ENCODE peak calls at places on chromosomes 16 and 17, in five cellular contexts. One of them, this sample, is unnamed.

GRCh38 chr17:2392252-2393183 is 8.3 kb downstream of the MNT start:
- DNase-seq in RWPE1: peak; percentile 92
- DNase-seq in AG09309: peak; percentile 74
- DNase-seq in cardiac muscle cell: peak; percentile 98
- DNase-seq in A549: peak; percentile 98
- DNase-seq in this sample: peak; percentile 92

GRCh38 chr17:49851387-49852291 is 3.8 kb upstream of the TAC4 start:
- DNase-seq in RWPE1: no peak
- DNase-seq in AG09309: peak; percentile 20
- DNase-seq in cardiac muscle cell: peak; percentile 86
- DNase-seq in A549: peak; percentile 73
- DNase-seq in this sample: no peak

GRCh38 chr16:8720080-8720966 is 45.9 kb downstream of the ABAT start:
- DNase-seq in RWPE1: no peak
- DNase-seq in AG09309: no peak
- DNase-seq in cardiac muscle cell: no peak
- DNase-seq in A549: no peak
- DNase-seq in this sample: no peak

GRCh38 chr16:75593825-75594820 is 27.9 kb downstream of the GABARAPL2 start:
- DNase-seq in RWPE1: peak; percentile 81
- DNase-seq in AG09309: peak; percentile 68
- DNase-seq in cardiac muscle cell: peak; percentile 39
- DNase-seq in A549: peak; percentile 48
- DNase-seq in this sample: peak; percentile 17

GRCh38 chr16:50173318-50173717 is 20.2 kb downstream of the TENT4B start:
- DNase-seq in RWPE1: no peak
- DNase-seq in AG09309: no peak
- DNase-seq in cardiac muscle cell: no peak
- DNase-seq in A549: no peak
- DNase-seq in this sample: no peak

GRCh38 chr17:36092228-36092627 is 2.3 kb upstream of the CCL3 start:
- DNase-seq in RWPE1: no peak
- DNase-seq in AG09309: no peak
- DNase-seq in cardiac muscle cell: no peak
- DNase-seq in A549: no peak
- DNase-seq in this sample: no peak

GRCh38 chr16:28241924-28242323 is 30.2 kb upstream of the XPO6 start:
- DNase-seq in RWPE1: no peak
- DNase-seq in AG09309: no peak
- DNase-seq in cardiac muscle cell: no peak
- DNase-seq in A549: no peak
- DNase-seq in this sample: no peak

GRCh38 chr17:74386397-74386796 is 19.1 kb downstream of the GPR142 start:
- DNase-seq in RWPE1: no peak
- DNase-seq in AG09309: no peak
- DNase-seq in cardiac muscle cell: peak; percentile 69
- DNase-seq in A549: no peak
- DNase-seq in this sample: no peak

GRCh38 chr17:6232768-6233130 is 162.6 kb downstream of the WSCD1 start:
- DNase-seq in RWPE1: no peak
- DNase-seq in AG09309: no peak
- DNase-seq in cardiac muscle cell: no peak
- DNase-seq in A549: no peak
- DNase-seq in this sample: no peak

GRCh38 chr17:64411999-64412771 is 21.5 kb upstream of the PECAM1 start:
- DNase-seq in RWPE1: no peak
- DNase-seq in AG09309: no peak
- DNase-seq in cardiac muscle cell: peak; percentile 64
- DNase-seq in A549: no peak
- DNase-seq in this sample: no peak

GRCh38 chr16:79272141-79272577 is 328.4 kb downstream of the MAF start:
- DNase-seq in RWPE1: no peak
- DNase-seq in AG09309: no peak
- DNase-seq in cardiac muscle cell: no peak
- DNase-seq in A549: no peak
- DNase-seq in this sample: no peak

GRCh38 chr16:86100205-86101134 is 201.5 kb downstream of the IRF8 start:
- DNase-seq in RWPE1: no peak
- DNase-seq in AG09309: no peak
- DNase-seq in cardiac muscle cell: peak; percentile 43
- DNase-seq in A549: no peak
- DNase-seq in this sample: no peak

GRCh38 chr17:82963104-82963950 is 116.1 kb upstream of the METRNL start:
- DNase-seq in RWPE1: peak; percentile 25
- DNase-seq in AG09309: peak; percentile 63
- DNase-seq in cardiac muscle cell: peak; percentile 86
- DNase-seq in A549: peak; percentile 28
- DNase-seq in this sample: peak; percentile 17

GRCh38 chr16:8730335-8730915 is 56.0 kb downstream of the ABAT start:
- DNase-seq in RWPE1: peak; percentile 79
- DNase-seq in AG09309: no peak
- DNase-seq in cardiac muscle cell: no peak
- DNase-seq in A549: no peak
- DNase-seq in this sample: peak; percentile 89

GRCh38 chr16:56532714-56533113 is 12.9 kb upstream of the BBS2 start:
- DNase-seq in RWPE1: peak; percentile 33
- DNase-seq in AG09309: no peak
- DNase-seq in cardiac muscle cell: no peak
- DNase-seq in A549: no peak
- DNase-seq in this sample: no peak

GRCh38 chr17:1710807-1711553 is 803 bp upstream of the TLCD2 start:
- DNase-seq in RWPE1: no peak
- DNase-seq in AG09309: no peak
- DNase-seq in cardiac muscle cell: peak; percentile 49
- DNase-seq in A549: peak; percentile 45
- DNase-seq in this sample: no peak

GRCh38 chr17:78441271-78441986 is 63.0 kb downstream of the PGS1 start:
- DNase-seq in RWPE1: no peak
- DNase-seq in AG09309: no peak
- DNase-seq in cardiac muscle cell: no peak
- DNase-seq in A549: no peak
- DNase-seq in this sample: no peak

GRCh38 chr17:81966343-81967243 is 5.6 kb upstream of the NOTUM start:
- DNase-seq in RWPE1: no peak
- DNase-seq in AG09309: no peak
- DNase-seq in cardiac muscle cell: peak; percentile 79
- DNase-seq in A549: no peak
- DNase-seq in this sample: no peak

GRCh38 chr16:14309001-14309886 is 238.1 kb downstream of the MRTFB start:
- DNase-seq in RWPE1: peak; percentile 77
- DNase-seq in AG09309: no peak
- DNase-seq in cardiac muscle cell: no peak
- DNase-seq in A549: no peak
- DNase-seq in this sample: peak; percentile 81

GRCh38 chr16:73025506-73026131 is 22.3 kb downstream of the ZFHX3 start:
- DNase-seq in RWPE1: no peak
- DNase-seq in AG09309: no peak
- DNase-seq in cardiac muscle cell: peak; percentile 38
- DNase-seq in A549: no peak
- DNase-seq in this sample: no peak

GRCh38 chr16:14088155-14088753 is 17.1 kb downstream of the MRTFB start:
- DNase-seq in RWPE1: no peak
- DNase-seq in AG09309: no peak
- DNase-seq in cardiac muscle cell: peak; percentile 44
- DNase-seq in A549: no peak
- DNase-seq in this sample: no peak

GRCh38 chr17:68600123-68600880 is 865 bp downstream of the FAM20A start:
- DNase-seq in RWPE1: no peak
- DNase-seq in AG09309: no peak
- DNase-seq in cardiac muscle cell: no peak
- DNase-seq in A549: peak; percentile 28
- DNase-seq in this sample: peak; percentile 27

GRCh38 chr16:68297908-68298307 is 12.8 kb downstream of the SLC7A6OS start:
- DNase-seq in RWPE1: no peak
- DNase-seq in AG09309: no peak
- DNase-seq in cardiac muscle cell: no peak
- DNase-seq in A549: no peak
- DNase-seq in this sample: no peak

GRCh38 chr17:10337976-10338375 is 34.8 kb downstream of the MYH13 start:
- DNase-seq in RWPE1: no peak
- DNase-seq in AG09309: peak; percentile 46
- DNase-seq in cardiac muscle cell: peak; percentile 49
- DNase-seq in A549: no peak
- DNase-seq in this sample: no peak

GRCh38 chr16:83068686-83069085 is 441.9 kb downstream of the CDH13 start:
- DNase-seq in RWPE1: no peak
- DNase-seq in AG09309: peak; percentile 21
- DNase-seq in cardiac muscle cell: peak; percentile 74
- DNase-seq in A549: no peak
- DNase-seq in this sample: no peak

GRCh38 chr17:30476726-30477082 is 504 bp upstream of the GOSR1 start:
- DNase-seq in RWPE1: peak; percentile 12
- DNase-seq in AG09309: no peak
- DNase-seq in cardiac muscle cell: peak; percentile 33
- DNase-seq in A549: no peak
- DNase-seq in this sample: no peak

GRCh38 chr16:85052536-85052935 is 24.9 kb downstream of the KIAA0513 start:
- DNase-seq in RWPE1: no peak
- DNase-seq in AG09309: no peak
- DNase-seq in cardiac muscle cell: no peak
- DNase-seq in A549: no peak
- DNase-seq in this sample: no peak

GRCh38 chr16:19236561-19236960 is 49.0 kb upstream of the CLEC19A start:
- DNase-seq in RWPE1: no peak
- DNase-seq in AG09309: no peak
- DNase-seq in cardiac muscle cell: no peak
- DNase-seq in A549: peak; percentile 37
- DNase-seq in this sample: no peak

GRCh38 chr17:40903129-40903847 is 18.2 kb upstream of the KRT20 start:
- DNase-seq in RWPE1: peak; percentile 81
- DNase-seq in AG09309: peak; percentile 32
- DNase-seq in cardiac muscle cell: no peak
- DNase-seq in A549: peak; percentile 96
- DNase-seq in this sample: peak; percentile 84

GRCh38 chr16:75997606-75998005 is 271.3 kb upstream of the CPHXL start:
- DNase-seq in RWPE1: no peak
- DNase-seq in AG09309: no peak
- DNase-seq in cardiac muscle cell: no peak
- DNase-seq in A549: no peak
- DNase-seq in this sample: peak; percentile 41

GRCh38 chr17:21124096-21124495 is 2.7 kb upstream of the DHRS7B start:
- DNase-seq in RWPE1: no peak
- DNase-seq in AG09309: no peak
- DNase-seq in cardiac muscle cell: no peak
- DNase-seq in A549: no peak
- DNase-seq in this sample: no peak

GRCh38 chr17:74012465-74012864 is 191.0 kb upstream of the RPL38 start:
- DNase-seq in RWPE1: no peak
- DNase-seq in AG09309: no peak
- DNase-seq in cardiac muscle cell: no peak
- DNase-seq in A549: no peak
- DNase-seq in this sample: no peak

GRCh38 chr17:1714980-1715802 is 5.0 kb upstream of the TLCD2 start:
- DNase-seq in RWPE1: peak; percentile 93
- DNase-seq in AG09309: peak; percentile 73
- DNase-seq in cardiac muscle cell: peak; percentile 96
- DNase-seq in A549: peak; percentile 90
- DNase-seq in this sample: peak; percentile 87

GRCh38 chr17:58339775-58340622 is 11.4 kb upstream of the TSPOAP1 start:
- DNase-seq in RWPE1: no peak
- DNase-seq in AG09309: no peak
- DNase-seq in cardiac muscle cell: no peak
- DNase-seq in A549: no peak
- DNase-seq in this sample: no peak

GRCh38 chr17:31493656-31494155 is 102.2 kb downstream of the RAB11FIP4 start:
- DNase-seq in RWPE1: no peak
- DNase-seq in AG09309: no peak
- DNase-seq in cardiac muscle cell: no peak
- DNase-seq in A549: no peak
- DNase-seq in this sample: no peak

GRCh38 chr16:88681084-88681680 is 5.1 kb downstream of the SNAI3 start:
- DNase-seq in RWPE1: no peak
- DNase-seq in AG09309: no peak
- DNase-seq in cardiac muscle cell: no peak
- DNase-seq in A549: peak; percentile 62
- DNase-seq in this sample: peak; percentile 14
- TF ChIP-seq CTCF in RWPE1: no peak
- TF ChIP-seq CTCF in AG09309: peak; percentile 9
- TF ChIP-seq CTCF in cardiac muscle cell: peak; percentile 19
- TF ChIP-seq CTCF in A549: peak; percentile 36
- TF ChIP-seq CTCF in this sample: peak; percentile 60

GRCh38 chr17:27354051-27354490 is 60.2 kb downstream of the WSB1 start:
- DNase-seq in RWPE1: no peak
- DNase-seq in AG09309: no peak
- DNase-seq in cardiac muscle cell: no peak
- DNase-seq in A549: no peak
- DNase-seq in this sample: no peak
- TF ChIP-seq CTCF in RWPE1: peak; percentile 72
- TF ChIP-seq CTCF in AG09309: no peak
- TF ChIP-seq CTCF in cardiac muscle cell: no peak
- TF ChIP-seq CTCF in A549: no peak
- TF ChIP-seq CTCF in this sample: no peak

DNA sequence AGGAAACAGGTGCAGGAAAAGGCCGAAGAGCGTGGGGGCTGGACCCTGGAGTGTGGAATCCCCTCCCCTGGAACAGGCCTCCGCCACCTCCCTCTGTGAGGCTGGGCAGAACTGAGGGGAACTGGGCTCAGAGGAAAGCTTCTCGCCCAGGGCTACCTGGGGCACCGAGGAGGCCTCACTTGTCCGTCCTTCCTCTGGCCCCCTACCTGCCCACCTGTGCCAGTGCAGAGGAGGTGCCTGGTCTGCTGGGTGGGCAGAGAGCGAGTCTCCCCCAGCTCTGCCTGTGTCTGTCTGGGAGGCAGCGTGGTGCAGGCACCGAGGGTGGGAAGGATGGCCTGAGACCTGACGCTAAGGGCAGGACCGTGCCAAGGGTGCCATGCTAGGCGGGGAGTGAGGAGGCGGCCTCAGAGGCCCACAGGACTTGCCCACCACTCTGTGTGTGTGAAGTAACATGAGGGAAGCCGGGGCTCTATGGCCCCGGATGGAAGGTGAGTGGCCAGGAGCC is 42.2 kb downstream of the ZFPM1 start:
- DNase-seq in RWPE1: no peak
- DNase-seq in AG09309: no peak
- DNase-seq in cardiac muscle cell: no peak
- DNase-seq in A549: no peak
- DNase-seq in this sample: no peak
- TF ChIP-seq CTCF in RWPE1: no peak
- TF ChIP-seq CTCF in AG09309: no peak
- TF ChIP-seq CTCF in cardiac muscle cell: no peak
- TF ChIP-seq CTCF in A549: no peak
- TF ChIP-seq CTCF in this sample: no peak

GRCh38 chr16:2003827-2004641 is 5.6 kb downstream of the ZNF598 start:
- DNase-seq in RWPE1: peak; percentile 59
- DNase-seq in AG09309: no peak
- DNase-seq in cardiac muscle cell: peak; percentile 88
- DNase-seq in A549: peak; percentile 95
- DNase-seq in this sample: peak; percentile 66

GRCh38 chr16:2004795-2005517 is 4.7 kb downstream of the ZNF598 start:
- DNase-seq in RWPE1: no peak
- DNase-seq in AG09309: no peak
- DNase-seq in cardiac muscle cell: no peak
- DNase-seq in A549: no peak
- DNase-seq in this sample: no peak

GRCh38 chr16:2006317-2006716 is 3.3 kb downstream of the ZNF598 start:
- DNase-seq in RWPE1: no peak
- DNase-seq in AG09309: no peak
- DNase-seq in cardiac muscle cell: no peak
- DNase-seq in A549: no peak
- DNase-seq in this sample: no peak

GRCh38 chr16:2007081-2007836 is 2.4 kb downstream of the ZNF598 start:
- DNase-seq in RWPE1: no peak
- DNase-seq in AG09309: no peak
- DNase-seq in cardiac muscle cell: no peak
- DNase-seq in A549: no peak
- DNase-seq in this sample: no peak

GRCh38 chr16:2005646-2006045 is 4.0 kb downstream of the ZNF598 start:
- DNase-seq in RWPE1: no peak
- DNase-seq in AG09309: no peak
- DNase-seq in cardiac muscle cell: no peak
- DNase-seq in A549: peak; percentile 64
- DNase-seq in this sample: no peak
- TF ChIP-seq CTCF in RWPE1: no peak
- TF ChIP-seq CTCF in AG09309: no peak
- TF ChIP-seq CTCF in cardiac muscle cell: no peak
- TF ChIP-seq CTCF in A549: peak; percentile 14
- TF ChIP-seq CTCF in this sample: no peak

This sample was measured in mammary epithelial cell.